ENCODE peak calls at places on chromosome 22, in six cellular contexts. K is Panc1; B is lung; T is CD8-positive, alpha-beta T cell; A is pancreas; D is PC-3. O is an unnamed sample. For H3K4me1, the result is how much of the 10 kb centered on the place peaks cover.

GRCh38 chr22:18091916-18092526 is 14.2 kb downstream of the PEX26 start:
- ATAC-seq in D (no peak), B (peak), K (peak), A (peak), T (peak), O (peak)

GRCh38 chr22:27754247-27754887 is 47.2 kb downstream of the MN1 start:
- ATAC-seq in K (no peak), B (no peak), T (no peak), A (no peak), D (no peak), O (no peak)

GRCh38 chr22:43852605-43853327 is 9.5 kb downstream of the SULT4A1 start:
- ATAC-seq in D (no peak), A (no peak), B (no peak), K (no peak), T (no peak), O (peak)

GRCh38 chr22:35525687-35526332 is 14.8 kb upstream of the RASD2 start:
- ATAC-seq in T (no peak), B (no peak), K (no peak), A (peak), D (no peak), O (peak)

GRCh38 chr22:22752556-22753477 is 108.4 kb downstream of the GGTLC2 start:
- ATAC-seq in T (peak), D (no peak), K (no peak), B (no peak), A (peak), O (peak)

GRCh38 chr22:23704829-23705228 is 14.0 kb downstream of the RGL4 start:
- ATAC-seq in A (no peak), D (no peak), T (peak), B (no peak), K (no peak), O (no peak)

GRCh38 chr22:20437253-20438065 is at the start of gene SCARF2:
- ATAC-seq in D (peak), B (peak), K (peak), T (peak), A (peak), O (peak)

GRCh38 chr22:24977370-24978230 is 25.1 kb downstream of the KIAA1671 start:
- ATAC-seq in B (no peak), A (peak), K (peak), D (no peak), T (no peak), O (peak)

GRCh38 chr22:23504522-23504921 is 75.6 kb downstream of the IGLL1 start:
- ATAC-seq in B (no peak), K (no peak), A (no peak), D (no peak), T (no peak), O (no peak)

GRCh38 chr22:19568337-19569311 is 44.4 kb upstream of the CLDN5 start:
- ATAC-seq in B (peak), D (peak), A (no peak), K (no peak), T (no peak), O (no peak)

GRCh38 chr22:37898441-37899181 is 7.5 kb upstream of the MICALL1 start:
- ATAC-seq in D (no peak), B (no peak), T (no peak), K (no peak), A (peak), O (no peak)

GRCh38 chr22:19767427-19768380 is 7.1 kb downstream of the TBX1 start:
- ATAC-seq in A (peak), B (no peak), D (no peak), T (peak), K (peak), O (peak)

GRCh38 chr22:24563246-24563645 is 7.4 kb downstream of the SNRPD3 start:
- ATAC-seq in A (no peak), K (no peak), D (no peak), B (no peak), T (no peak), O (no peak)

GRCh38 chr22:38490915-38491314 is 15.2 kb downstream of the DDX17 start:
- ATAC-seq in A (peak), B (no peak), D (no peak), T (no peak), K (no peak), O (peak)

GRCh38 chr22:22403771-22404170 is 104.8 kb downstream of the ZNF280B start:
- ATAC-seq in T (no peak), D (no peak), K (peak), A (no peak), B (no peak), O (no peak)

GRCh38 chr22:37270928-37271650 is 11.2 kb upstream of the CYTH4 start:
- ATAC-seq in A (peak), D (no peak), K (no peak), B (no peak), T (no peak), O (no peak)

GRCh38 chr22:37827056-37827455 is 3.9 kb downstream of the GALR3 start:
- ATAC-seq in A (no peak), B (no peak), D (no peak), T (no peak), K (no peak), O (peak)

GRCh38 chr22:27706489-27706888 is 95.1 kb downstream of the MN1 start:
- ATAC-seq in B (no peak), K (no peak), D (no peak), T (no peak), A (no peak), O (no peak)

GRCh38 chr22:30261134-30261533 is 5.5 kb downstream of the OSM start:
- ATAC-seq in K (no peak), A (no peak), T (no peak), D (no peak), B (no peak), O (no peak)

GRCh38 chr22:25012743-25013142 is 60.2 kb downstream of the KIAA1671 start:
- ATAC-seq in B (no peak), K (no peak), T (no peak), D (no peak), A (no peak), O (no peak)

GRCh38 chr22:32183625-32184024 is 21.2 kb downstream of the RFPL2 start:
- ATAC-seq in A (no peak), B (no peak), D (no peak), T (no peak), K (no peak), O (no peak)

GRCh38 chr22:25085930-25086901 is 113.4 kb upstream of the CRYBB3 start:
- ATAC-seq in K (peak), A (peak), B (no peak), T (no peak), D (no peak), O (peak)

GRCh38 chr22:37581534-37581933 is 1.6 kb upstream of the LGALS2 start:
- ATAC-seq in D (peak), B (no peak), T (no peak), A (peak), K (no peak), O (no peak)

GRCh38 chr22:28893810-28894209 is 10.4 kb downstream of the ZNRF3 start:
- ATAC-seq in K (no peak), A (no peak), B (no peak), D (no peak), T (no peak), O (no peak)
- H3K4me1 ChIP-seq in K (under half), A (under half), B (under half), D (under half), T (under half), O (under half)

DNA sequence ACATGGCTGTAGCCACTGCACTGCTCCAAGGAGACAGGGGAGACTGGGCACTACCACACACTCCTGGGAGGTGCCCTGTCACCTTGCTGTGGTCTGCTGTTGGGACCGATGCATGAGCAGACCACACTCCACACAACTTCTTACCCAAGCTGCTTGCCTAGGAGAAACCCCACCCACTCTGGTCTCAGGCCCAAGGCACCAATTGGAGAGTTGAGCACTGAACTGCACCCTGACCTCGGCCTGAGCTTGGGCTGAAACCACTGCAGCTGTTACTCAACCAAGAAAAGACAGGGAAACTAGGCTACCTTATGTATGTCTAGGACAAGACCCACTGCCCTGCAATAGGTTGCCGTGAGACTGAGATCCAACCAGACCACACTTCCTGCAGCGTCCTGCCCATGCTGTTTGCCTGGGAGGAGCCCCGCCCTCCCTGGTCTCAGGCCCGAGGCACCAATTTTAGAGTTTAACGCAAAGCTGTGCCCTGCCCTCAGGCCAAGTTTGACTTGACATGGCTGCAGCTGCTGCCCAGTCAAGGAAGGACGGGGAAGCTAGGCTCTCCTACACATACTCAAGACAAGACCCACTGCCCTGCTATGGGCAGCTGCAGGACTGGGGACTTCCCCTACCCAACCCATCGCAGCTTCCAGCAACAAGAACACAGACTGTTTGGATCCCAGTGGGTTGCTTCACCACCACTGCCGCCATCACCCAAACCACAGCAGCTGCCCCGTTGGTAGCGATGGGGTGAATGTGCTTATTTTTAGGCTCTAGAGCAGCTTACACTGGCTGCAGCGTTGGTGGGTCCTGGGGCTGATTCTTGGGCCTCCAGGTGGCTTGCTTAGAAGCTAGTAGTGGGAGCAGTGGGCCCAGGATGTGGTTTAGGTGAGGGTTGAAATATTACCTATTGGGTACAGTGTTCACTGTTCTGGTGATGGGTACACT is 66.8 kb downstream of the BRD1 start:
- ATAC-seq in T (peak), B (no peak), D (no peak), A (no peak), K (no peak), O (no peak)
- H3K27ac ChIP-seq in T (no peak), B (no peak), D (no peak), A (no peak), K (no peak), O (no peak)

GRCh38 chr22:46006379-46007002 is 29.5 kb upstream of the WNT7B start:
- ATAC-seq in D (peak), K (peak), T (peak), A (peak), B (peak), O (peak)
- H3K4me1 ChIP-seq in D (under half), K (under half), T (under half), A (under half), B (under half), O (under half)

GRCh38 chr22:28772633-28773460 is at the start of gene CCDC117:
- ATAC-seq in B (peak), K (peak), D (peak), A (peak), T (peak), O (peak)
- H3K27ac ChIP-seq in B (peak), K (peak), D (peak), A (peak), T (peak), O (peak)

DNA sequence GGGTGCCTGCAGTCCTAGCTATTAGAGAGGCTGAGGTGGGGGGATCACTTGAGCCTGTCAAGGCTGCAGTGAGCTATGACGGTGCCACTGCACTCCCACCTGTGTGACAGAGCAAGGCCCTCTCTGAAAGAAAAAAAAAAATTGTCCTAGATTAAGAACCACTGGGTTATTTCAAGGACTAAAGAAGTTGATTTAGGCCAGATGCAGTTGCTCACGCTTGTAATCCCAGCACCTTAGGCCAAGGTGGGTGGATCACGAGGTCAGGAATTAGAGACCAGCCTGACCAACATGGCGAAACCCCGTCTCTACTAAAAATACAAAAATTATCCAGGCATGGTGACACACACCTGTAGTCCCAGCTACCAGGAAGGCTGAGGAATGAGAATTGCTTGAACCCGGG is 129.0 kb downstream of the MRTFA start:
- ATAC-seq in D (no peak), A (no peak), T (no peak), K (no peak), B (no peak), O (no peak)
- H3K4me1 ChIP-seq in D (under half), A (half or more), T (under half), K (half or more), B (half or more), O (under half)

O was measured in gastroesophageal sphincter.